ENCODE peak calls at places on chromosomes 12 and 14, in five cellular contexts. One of them, this sample, is unnamed.

GRCh38 chr14:91237219-91237618 is 7.3 kb downstream of the GPR68 start:
- DNase-seq in right lobe of liver: no peak
- DNase-seq in dorsolateral prefrontal cortex: no peak
- DNase-seq in breast epithelium: no peak
- DNase-seq in AG04450: peak
- DNase-seq in this sample: no peak

GRCh38 chr12:39157696-39158342 is 252.4 kb upstream of the CPNE8 start:
- DNase-seq in right lobe of liver: no peak
- DNase-seq in dorsolateral prefrontal cortex: peak
- DNase-seq in breast epithelium: no peak
- DNase-seq in AG04450: no peak
- DNase-seq in this sample: no peak

GRCh38 chr12:114762490-114763110 is 78.6 kb upstream of the TBX3 start:
- DNase-seq in right lobe of liver: no peak
- DNase-seq in dorsolateral prefrontal cortex: no peak
- DNase-seq in breast epithelium: no peak
- DNase-seq in AG04450: peak
- DNase-seq in this sample: no peak

GRCh38 chr12:131055093-131055465 is 101.4 kb downstream of the ADGRD1 start:
- DNase-seq in right lobe of liver: no peak
- DNase-seq in dorsolateral prefrontal cortex: no peak
- DNase-seq in breast epithelium: no peak
- DNase-seq in AG04450: no peak
- DNase-seq in this sample: no peak

GRCh38 chr12:82832091-82832490 is 145.4 kb downstream of the TMTC2 start:
- DNase-seq in right lobe of liver: no peak
- DNase-seq in dorsolateral prefrontal cortex: no peak
- DNase-seq in breast epithelium: no peak
- DNase-seq in AG04450: no peak
- DNase-seq in this sample: no peak

GRCh38 chr14:68882235-68882634 is 89.4 kb upstream of the ZFP36L1 start:
- DNase-seq in right lobe of liver: no peak
- DNase-seq in dorsolateral prefrontal cortex: no peak
- DNase-seq in breast epithelium: no peak
- DNase-seq in AG04450: no peak
- DNase-seq in this sample: no peak

GRCh38 chr12:4449862-4450222 is 4.2 kb upstream of the FGF6 start:
- DNase-seq in right lobe of liver: no peak
- DNase-seq in dorsolateral prefrontal cortex: no peak
- DNase-seq in breast epithelium: no peak
- DNase-seq in AG04450: no peak
- DNase-seq in this sample: no peak

GRCh38 chr14:20569066-20569465 is 8.2 kb upstream of the RNASE9 start:
- DNase-seq in right lobe of liver: no peak
- DNase-seq in dorsolateral prefrontal cortex: no peak
- DNase-seq in breast epithelium: no peak
- DNase-seq in AG04450: no peak
- DNase-seq in this sample: no peak

GRCh38 chr14:93693914-93694313 is 94.4 kb downstream of the PRIMA1 start:
- DNase-seq in right lobe of liver: no peak
- DNase-seq in dorsolateral prefrontal cortex: no peak
- DNase-seq in breast epithelium: no peak
- DNase-seq in AG04450: no peak
- DNase-seq in this sample: no peak

GRCh38 chr12:130832561-130833209 is 6.4 kb downstream of the STX2 start:
- DNase-seq in right lobe of liver: peak
- DNase-seq in dorsolateral prefrontal cortex: peak
- DNase-seq in breast epithelium: no peak
- DNase-seq in AG04450: no peak
- DNase-seq in this sample: peak

GRCh38 chr12:59695379-59695778 is 99.5 kb downstream of the SLC16A7 start:
- DNase-seq in right lobe of liver: no peak
- DNase-seq in dorsolateral prefrontal cortex: no peak
- DNase-seq in breast epithelium: no peak
- DNase-seq in AG04450: no peak
- DNase-seq in this sample: no peak

GRCh38 chr14:99612065-99612736 is 8.2 kb upstream of the CCDC85C start:
- DNase-seq in right lobe of liver: no peak
- DNase-seq in dorsolateral prefrontal cortex: no peak
- DNase-seq in breast epithelium: no peak
- DNase-seq in AG04450: no peak
- DNase-seq in this sample: no peak

GRCh38 chr12:95231190-95231589 is 13.6 kb downstream of the VEZT start:
- DNase-seq in right lobe of liver: no peak
- DNase-seq in dorsolateral prefrontal cortex: no peak
- DNase-seq in breast epithelium: no peak
- DNase-seq in AG04450: no peak
- DNase-seq in this sample: no peak

GRCh38 chr12:50425859-50426258 is 25.2 kb downstream of the LARP4 start:
- DNase-seq in right lobe of liver: no peak
- DNase-seq in dorsolateral prefrontal cortex: no peak
- DNase-seq in breast epithelium: no peak
- DNase-seq in AG04450: no peak
- DNase-seq in this sample: no peak

GRCh38 chr14:99612737-99613330 is 8.8 kb upstream of the CCDC85C start:
- DNase-seq in right lobe of liver: no peak
- DNase-seq in dorsolateral prefrontal cortex: no peak
- DNase-seq in breast epithelium: no peak
- DNase-seq in AG04450: no peak
- DNase-seq in this sample: no peak

GRCh38 chr14:75286313-75286712 is 7.7 kb downstream of the FOS start:
- DNase-seq in right lobe of liver: no peak
- DNase-seq in dorsolateral prefrontal cortex: no peak
- DNase-seq in breast epithelium: no peak
- DNase-seq in AG04450: no peak
- DNase-seq in this sample: no peak

GRCh38 chr14:81219821-81220487 is 805 bp downstream of the GTF2A1 start:
- DNase-seq in right lobe of liver: peak
- DNase-seq in dorsolateral prefrontal cortex: no peak
- DNase-seq in breast epithelium: peak
- DNase-seq in AG04450: no peak
- DNase-seq in this sample: no peak

GRCh38 chr12:132407525-132407924 is 78.1 kb upstream of the GALNT9 start:
- DNase-seq in right lobe of liver: no peak
- DNase-seq in dorsolateral prefrontal cortex: no peak
- DNase-seq in breast epithelium: no peak
- DNase-seq in AG04450: no peak
- DNase-seq in this sample: no peak

GRCh38 chr14:52131640-52132320 is 62.9 kb upstream of the NID2 start:
- DNase-seq in right lobe of liver: peak
- DNase-seq in dorsolateral prefrontal cortex: peak
- DNase-seq in breast epithelium: peak
- DNase-seq in AG04450: peak
- DNase-seq in this sample: peak

GRCh38 chr14:94123296-94123695 is 6.1 kb downstream of the IFI27L2 start:
- DNase-seq in right lobe of liver: no peak
- DNase-seq in dorsolateral prefrontal cortex: peak
- DNase-seq in breast epithelium: no peak
- DNase-seq in AG04450: no peak
- DNase-seq in this sample: no peak

GRCh38 chr14:67815573-67816235 is 686 bp downstream of the ZFYVE26 start:
- DNase-seq in right lobe of liver: no peak
- DNase-seq in dorsolateral prefrontal cortex: no peak
- DNase-seq in breast epithelium: no peak
- DNase-seq in AG04450: no peak
- DNase-seq in this sample: no peak

GRCh38 chr12:89889051-89889450 is 180.4 kb upstream of the ATP2B1 start:
- DNase-seq in right lobe of liver: no peak
- DNase-seq in dorsolateral prefrontal cortex: no peak
- DNase-seq in breast epithelium: no peak
- DNase-seq in AG04450: no peak
- DNase-seq in this sample: no peak

GRCh38 chr14:30194769-30195168 is 267.1 kb upstream of the PRKD1 start:
- DNase-seq in right lobe of liver: no peak
- DNase-seq in dorsolateral prefrontal cortex: no peak
- DNase-seq in breast epithelium: no peak
- DNase-seq in AG04450: peak
- DNase-seq in this sample: no peak

GRCh38 chr14:68819260-68819691 is 26.4 kb upstream of the ZFP36L1 start:
- DNase-seq in right lobe of liver: no peak
- DNase-seq in dorsolateral prefrontal cortex: no peak
- DNase-seq in breast epithelium: peak
- DNase-seq in AG04450: no peak
- DNase-seq in this sample: no peak

GRCh38 chr12:34403706-34404376 is 381.5 kb downstream of the ALG10 start:
- DNase-seq in right lobe of liver: peak
- DNase-seq in dorsolateral prefrontal cortex: peak
- DNase-seq in breast epithelium: no peak
- DNase-seq in AG04450: no peak
- DNase-seq in this sample: no peak

GRCh38 chr12:46332260-46332659 is 40.3 kb downstream of the SLC38A2 start:
- DNase-seq in right lobe of liver: no peak
- DNase-seq in dorsolateral prefrontal cortex: no peak
- DNase-seq in breast epithelium: no peak
- DNase-seq in AG04450: no peak
- DNase-seq in this sample: no peak

GRCh38 chr12:131897276-131897675 is 2.9 kb downstream of the ULK1 start:
- DNase-seq in right lobe of liver: no peak
- DNase-seq in dorsolateral prefrontal cortex: peak
- DNase-seq in breast epithelium: peak
- DNase-seq in AG04450: no peak
- DNase-seq in this sample: no peak

GRCh38 chr12:51334774-51335173 is 10.8 kb upstream of the BIN2 start:
- DNase-seq in right lobe of liver: no peak
- DNase-seq in dorsolateral prefrontal cortex: no peak
- DNase-seq in breast epithelium: no peak
- DNase-seq in AG04450: no peak
- DNase-seq in this sample: no peak

GRCh38 chr12:49051777-49052438 is 8.7 kb downstream of the KMT2D start:
- DNase-seq in right lobe of liver: no peak
- DNase-seq in dorsolateral prefrontal cortex: no peak
- DNase-seq in breast epithelium: no peak
- DNase-seq in AG04450: no peak
- DNase-seq in this sample: no peak

GRCh38 chr12:68667896-68668295 is 18.9 kb upstream of the NUP107 start:
- DNase-seq in right lobe of liver: no peak
- DNase-seq in dorsolateral prefrontal cortex: no peak
- DNase-seq in breast epithelium: no peak
- DNase-seq in AG04450: no peak
- DNase-seq in this sample: no peak

GRCh38 chr14:55383039-55383438 is 28.6 kb downstream of the ATG14 start:
- DNase-seq in right lobe of liver: no peak
- DNase-seq in dorsolateral prefrontal cortex: no peak
- DNase-seq in breast epithelium: no peak
- DNase-seq in AG04450: no peak
- DNase-seq in this sample: no peak

GRCh38 chr12:10234562-10234961 is 21.9 kb downstream of the GABARAPL1 start:
- DNase-seq in right lobe of liver: no peak
- DNase-seq in dorsolateral prefrontal cortex: no peak
- DNase-seq in breast epithelium: no peak
- DNase-seq in AG04450: no peak
- DNase-seq in this sample: no peak

GRCh38 chr14:105067969-105068301 is 2.7 kb upstream of the GPR132 start:
- DNase-seq in right lobe of liver: peak
- DNase-seq in dorsolateral prefrontal cortex: no peak
- DNase-seq in breast epithelium: no peak
- DNase-seq in AG04450: no peak
- DNase-seq in this sample: no peak

DNA sequence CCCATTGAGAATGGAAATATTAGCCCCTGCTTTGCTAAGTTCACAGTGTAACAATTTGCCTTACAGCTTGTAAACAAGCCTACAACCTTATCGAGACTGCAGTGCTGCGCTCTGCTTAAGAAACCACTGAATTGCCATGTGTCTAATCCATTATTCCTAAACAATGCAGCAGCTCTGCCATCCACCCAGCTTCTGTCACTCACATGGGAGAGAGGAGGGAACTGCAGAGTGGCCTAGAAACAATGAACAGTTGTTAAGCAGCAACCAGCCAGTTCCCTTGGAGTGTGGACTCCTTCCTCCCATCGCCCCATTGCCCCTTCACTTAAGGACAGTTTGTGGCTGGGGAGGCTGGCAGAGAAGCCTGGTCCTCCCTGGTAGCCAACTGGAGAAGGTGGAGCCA is 42.9 kb downstream of the TESPA1 start:
- DNase-seq in right lobe of liver: no peak
- DNase-seq in dorsolateral prefrontal cortex: no peak
- DNase-seq in breast epithelium: no peak
- DNase-seq in AG04450: no peak
- DNase-seq in this sample: peak
- H3K27ac ChIP-seq in right lobe of liver: no peak
- H3K27ac ChIP-seq in dorsolateral prefrontal cortex: peak
- H3K27ac ChIP-seq in breast epithelium: no peak
- H3K27ac ChIP-seq in AG04450: no peak
- H3K27ac ChIP-seq in this sample: peak

GRCh38 chr12:20283467-20283866 is 84.9 kb upstream of the PDE3A start:
- DNase-seq in right lobe of liver: no peak
- DNase-seq in dorsolateral prefrontal cortex: no peak
- DNase-seq in breast epithelium: no peak
- DNase-seq in AG04450: no peak
- DNase-seq in this sample: no peak
- H3K27ac ChIP-seq in right lobe of liver: no peak
- H3K27ac ChIP-seq in dorsolateral prefrontal cortex: no peak
- H3K27ac ChIP-seq in breast epithelium: no peak
- H3K27ac ChIP-seq in AG04450: no peak
- H3K27ac ChIP-seq in this sample: no peak

GRCh38 chr12:100345020-100345767 is 11.7 kb upstream of the SLC17A8 start:
- DNase-seq in right lobe of liver: no peak
- DNase-seq in dorsolateral prefrontal cortex: no peak
- DNase-seq in breast epithelium: no peak
- DNase-seq in AG04450: no peak
- DNase-seq in this sample: no peak
- H3K27ac ChIP-seq in right lobe of liver: no peak
- H3K27ac ChIP-seq in dorsolateral prefrontal cortex: no peak
- H3K27ac ChIP-seq in breast epithelium: no peak
- H3K27ac ChIP-seq in AG04450: no peak
- H3K27ac ChIP-seq in this sample: no peak

DNA sequence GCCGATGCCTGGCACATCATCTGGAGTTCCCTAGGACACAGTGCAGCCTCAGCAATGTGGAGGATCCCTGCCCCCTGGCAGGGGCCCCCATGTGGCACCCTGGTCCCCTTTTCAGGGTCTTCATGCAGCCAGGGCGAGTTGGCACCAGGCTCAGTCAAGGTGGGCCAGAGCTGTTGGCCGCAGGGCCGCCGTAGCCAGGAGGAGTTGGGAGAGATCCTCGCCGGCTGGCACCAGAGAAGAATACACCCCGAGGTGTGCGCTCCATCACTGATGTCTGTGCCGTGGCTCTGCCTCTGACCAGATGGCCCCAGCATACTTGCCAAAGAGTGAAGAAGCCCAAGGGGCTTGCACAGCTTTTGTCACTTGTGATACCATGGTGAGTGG is 11.0 kb downstream of the TPCN1 start:
- DNase-seq in right lobe of liver: no peak
- DNase-seq in dorsolateral prefrontal cortex: no peak
- DNase-seq in breast epithelium: no peak
- DNase-seq in AG04450: no peak
- DNase-seq in this sample: no peak
- H3K27ac ChIP-seq in right lobe of liver: no peak
- H3K27ac ChIP-seq in dorsolateral prefrontal cortex: peak
- H3K27ac ChIP-seq in breast epithelium: peak
- H3K27ac ChIP-seq in AG04450: no peak
- H3K27ac ChIP-seq in this sample: peak

GRCh38 chr12:124804011-124804621 is 59.5 kb downstream of the SCARB1 start:
- DNase-seq in right lobe of liver: peak
- DNase-seq in dorsolateral prefrontal cortex: peak
- DNase-seq in breast epithelium: peak
- DNase-seq in AG04450: no peak
- DNase-seq in this sample: peak
- H3K27ac ChIP-seq in right lobe of liver: peak
- H3K27ac ChIP-seq in dorsolateral prefrontal cortex: peak
- H3K27ac ChIP-seq in breast epithelium: peak
- H3K27ac ChIP-seq in AG04450: no peak
- H3K27ac ChIP-seq in this sample: peak

GRCh38 chr14:34059925-34060746 is 109.3 kb upstream of the EGLN3 start:
- DNase-seq in right lobe of liver: peak
- DNase-seq in dorsolateral prefrontal cortex: peak
- DNase-seq in breast epithelium: peak
- DNase-seq in AG04450: no peak
- DNase-seq in this sample: peak
- H3K27ac ChIP-seq in right lobe of liver: peak
- H3K27ac ChIP-seq in dorsolateral prefrontal cortex: peak
- H3K27ac ChIP-seq in breast epithelium: peak
- H3K27ac ChIP-seq in AG04450: no peak
- H3K27ac ChIP-seq in this sample: peak

This sample was measured in caudate nucleus.